ENCODE peak calls at places on chromosomes 13 and 19, in four cellular contexts. J, A, F and O are unnamed samples.

GRCh38 chr13:29801737-29802305 is 48.6 kb downstream of the UBL3 start:
- DNase-seq in J (no peak), A (no peak), F (no peak), O (no peak)

GRCh38 chr19:4380254-4380727 is 20.1 kb downstream of the SH3GL1 start:
- DNase-seq in J (no peak), A (no peak), F (no peak), O (peak; percentile 29)

GRCh38 chr19:36081385-36081784 is 26.7 kb downstream of the WDR62 start:
- DNase-seq in J (no peak), A (no peak), F (no peak), O (no peak)

GRCh38 chr13:20303636-20304035 is 71.5 kb upstream of the GJB6 start:
- DNase-seq in J (no peak), A (no peak), F (no peak), O (no peak)

GRCh38 chr19:19540707-19541515 is 2.8 kb downstream of the CILP2 start:
- DNase-seq in J (peak; percentile 93), A (peak; percentile 94), F (no peak), O (peak; percentile 97)

GRCh38 chr13:21668665-21669599 is 1.9 kb upstream of the FGF9 start:
- DNase-seq in J (no peak), A (no peak), F (no peak), O (peak; percentile 27)

GRCh38 chr19:7888145-7888825 is at the start of gene LRRC8E:
- DNase-seq in J (no peak), A (peak; percentile 90), F (peak; percentile 59), O (peak; percentile 24)

GRCh38 chr19:6753178-6754031 is 13.8 kb downstream of the SH2D3A start:
- DNase-seq in J (peak; percentile 91), A (peak; percentile 96), F (peak; percentile 89), O (peak; percentile 92)

GRCh38 chr13:46675016-46675415 is 121.9 kb downstream of the ESD start:
- DNase-seq in J (no peak), A (no peak), F (no peak), O (no peak)
- TF ChIP-seq ELF1 in J (no peak), A (no peak), F (no peak), O (no peak)

GRCh38 chr19:41707502-41707812 is 969 bp upstream of the CEACAM5 start:
- DNase-seq in J (no peak), A (peak; percentile 17), F (no peak), O (no peak)

GRCh38 chr19:41705393-41706174 is 2.8 kb upstream of the CEACAM5 start:
- DNase-seq in J (no peak), A (peak; percentile 49), F (no peak), O (no peak)

GRCh38 chr19:41707871-41708371 is 505 bp upstream of the CEACAM5 start:
- DNase-seq in J (no peak), A (no peak), F (no peak), O (no peak)

GRCh38 chr19:41708481-41708880 is at the start of gene CEACAM5:
- DNase-seq in J (no peak), A (no peak), F (no peak), O (no peak)

DNA sequence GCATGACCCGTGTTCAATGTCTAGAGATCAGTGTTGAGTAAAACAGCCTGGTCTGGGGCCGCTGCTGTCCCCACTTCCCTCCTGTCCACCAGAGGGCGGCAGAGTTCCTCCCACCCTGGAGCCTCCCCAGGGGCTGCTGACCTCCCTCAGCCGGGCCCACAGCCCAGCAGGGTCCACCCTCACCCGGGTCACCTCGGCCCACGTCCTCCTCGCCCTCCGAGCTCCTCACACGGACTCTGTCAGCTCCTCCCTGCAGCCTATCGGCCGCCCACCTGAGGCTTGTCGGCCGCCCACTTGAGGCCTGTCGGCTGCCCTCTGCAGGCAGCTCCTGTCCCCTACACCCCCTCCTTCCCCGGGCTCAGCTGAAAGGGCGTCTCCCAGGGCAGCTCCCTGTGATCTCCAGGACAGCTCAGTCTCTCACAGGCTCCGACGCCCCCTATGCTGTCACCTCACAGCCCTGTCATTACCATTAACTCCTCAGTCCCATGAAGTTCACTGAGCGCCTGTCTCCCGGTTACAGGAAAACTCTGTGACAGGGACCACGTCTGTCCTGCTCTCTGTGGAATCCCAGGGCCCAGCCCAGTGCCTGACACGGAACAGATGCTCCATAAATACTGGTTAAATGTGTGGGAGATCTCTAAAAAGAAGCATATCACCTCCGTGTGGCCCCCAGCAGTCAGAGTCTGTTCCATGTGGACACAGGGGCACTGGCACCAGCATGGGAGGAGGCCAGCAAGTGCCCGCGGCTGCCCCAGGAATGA is 1.5 kb upstream of the CEACAM5 start:
- DNase-seq in J (peak; percentile 69), A (peak; percentile 94), F (peak; percentile 64), O (peak; percentile 79)
- H3K4me2 ChIP-seq in J (peak overlapping the region; percentile 62), A (peak overlapping the region; percentile 84), F (peak overlapping the region; percentile 70), O (no peak overlapping the region)

DNA sequence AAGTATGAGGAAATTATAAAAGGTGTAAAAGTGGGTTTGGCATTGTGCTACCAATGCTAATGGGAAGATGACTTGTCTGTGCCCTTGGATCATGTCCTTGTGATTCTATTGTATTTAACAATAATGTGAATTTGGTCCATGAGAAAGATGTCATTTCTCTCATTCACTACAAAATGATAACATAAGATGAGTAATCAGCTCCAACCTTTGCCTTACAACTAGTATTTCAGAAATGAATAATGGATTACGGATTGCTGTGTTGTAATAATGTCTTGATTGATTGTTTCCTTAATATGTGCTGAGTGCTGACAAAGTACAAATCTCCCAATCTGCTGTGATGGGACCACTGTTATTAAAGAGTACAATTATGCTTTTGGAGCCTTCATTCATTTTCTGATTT is 375.0 kb downstream of the PCDH9 start:
- DNase-seq in J (no peak), A (no peak), F (no peak), O (no peak)
- TF ChIP-seq ELF1 in J (no peak), A (no peak), F (no peak), O (no peak)

DNA sequence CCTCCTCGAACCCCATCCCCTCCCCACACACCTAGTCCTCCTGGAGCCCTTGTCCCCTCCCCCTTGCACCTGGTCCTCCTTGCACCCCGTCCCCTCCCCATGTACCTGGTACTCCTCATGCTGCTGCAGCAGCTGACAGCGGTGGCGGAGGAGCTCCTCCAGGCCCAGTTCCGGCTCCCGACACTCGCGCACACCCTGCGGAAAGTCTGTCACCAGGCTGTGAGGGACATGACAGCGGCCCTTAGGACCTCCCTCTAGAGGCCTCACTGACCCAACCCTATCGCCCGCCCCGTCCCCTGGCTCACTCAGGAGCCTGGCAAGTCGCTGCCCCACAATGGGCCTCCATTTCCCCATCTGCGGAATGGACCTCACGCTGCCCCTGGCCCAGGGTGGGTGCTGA is 6.4 kb upstream of the PPP6R1 start:
- DNase-seq in J (no peak), A (no peak), F (no peak), O (no peak)
- H3K4me2 ChIP-seq in J (no peak overlapping the region), A (no peak overlapping the region), F (no peak overlapping the region), O (no peak overlapping the region)

GRCh38 chr13:43725460-43725859 is 61.3 kb downstream of the ENOX1 start:
- DNase-seq in J (no peak), A (no peak), F (no peak), O (no peak)

GRCh38 chr13:43720780-43721397 is 65.9 kb downstream of the ENOX1 start:
- DNase-seq in J (no peak), A (no peak), F (no peak), O (no peak)
- TF ChIP-seq ELF1 in J (no peak), A (no peak), F (no peak), O (no peak)

DNA sequence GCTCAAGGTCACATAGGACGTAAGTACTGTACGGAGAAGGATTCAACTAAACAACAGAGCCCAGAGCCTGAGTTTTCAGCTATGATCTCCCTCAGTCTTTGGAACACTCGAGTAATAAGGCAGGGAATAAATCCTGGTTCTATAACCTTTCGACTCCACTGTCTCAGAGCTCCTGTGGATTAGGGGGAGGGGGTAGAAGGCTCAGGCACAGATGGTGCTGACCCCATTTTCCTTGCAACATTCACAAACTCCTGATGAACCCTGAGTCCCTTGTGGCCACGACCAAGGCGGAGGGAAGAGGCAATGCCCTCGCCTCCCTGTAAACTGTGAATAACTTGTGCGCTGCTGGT is 21.3 kb downstream of the NOVA2 start:
- DNase-seq in J (no peak), A (no peak), F (no peak), O (no peak)
- H3K4me2 ChIP-seq in J (no peak overlapping the region), A (no peak overlapping the region), F (no peak overlapping the region), O (no peak overlapping the region)

DNA sequence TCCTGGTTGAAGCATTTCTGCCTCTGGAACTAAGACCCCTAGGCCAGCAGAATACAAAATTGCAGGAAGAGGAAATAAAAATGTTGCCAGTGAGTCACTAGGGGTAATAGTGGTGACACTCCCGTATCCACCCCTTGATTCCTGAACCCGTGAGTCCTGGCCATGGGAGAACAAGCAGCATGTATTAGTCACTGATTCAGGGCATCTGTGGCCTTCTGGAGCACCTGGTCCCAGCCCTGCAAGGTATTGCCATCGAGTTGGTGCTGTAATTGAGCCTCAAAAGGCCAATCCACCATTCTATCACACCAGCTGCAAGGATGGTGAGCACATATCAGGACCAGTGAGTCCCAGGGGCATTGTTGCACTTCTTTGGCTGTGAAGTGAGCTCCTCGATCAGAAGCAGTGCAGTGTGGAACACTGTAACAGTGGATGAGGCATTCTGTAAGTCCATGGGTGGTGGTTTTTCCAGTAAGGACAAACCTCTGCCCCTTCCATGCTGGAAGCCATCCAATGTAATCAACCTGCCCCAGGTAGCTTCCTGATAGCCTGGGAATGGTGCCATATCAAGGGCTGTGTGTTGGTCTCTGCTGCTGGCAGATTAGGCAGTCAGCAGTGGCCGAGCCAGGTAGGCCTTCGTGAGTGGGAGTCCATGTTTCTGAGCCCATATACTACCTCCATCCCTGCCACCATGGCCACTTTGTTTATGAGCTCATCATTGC is 39.6 kb downstream of the C1QTNF9 start:
- DNase-seq in J (peak; percentile 63), A (no peak), F (no peak), O (no peak)
- TF ChIP-seq ELF1 in J (no peak), A (no peak), F (no peak), O (no peak)